ENCODE peak calls at places on chromosomes 13 and 19, in eight cellular contexts. J is Peyer's patch, W is fibroblast of lung, K is tibial nerve, Y is psoas muscle, Z is adrenal gland, H is AG04450, O is heart right ventricle. L is an unnamed sample.
A peak's percentile ranks its signal among the peaks of the same experiment; 100 is the strongest.

GRCh38 chr19:47776568-47776967 is 1.9 kb upstream of the SELENOW start:
- DNase-seq in J (no peak), W (no peak), K (no peak), Y (no peak), Z (no peak), H (no peak), O (no peak), L (peak; percentile 97)

GRCh38 chr13:28718538-28719226 is at the start of gene SLC46A3:
- DNase-seq in J (peak; percentile 96), W (peak; percentile 97), K (peak; percentile 95), Y (peak; percentile 100), Z (peak; percentile 99), H (peak; percentile 96), O (peak; percentile 100), L (peak; percentile 68)

GRCh38 chr19:30227661-30228112 is 144.5 kb upstream of the ZNF536 start:
- DNase-seq in J (no peak), W (peak; percentile 40), K (no peak), Y (peak; percentile 56), Z (peak; percentile 70), H (no peak), O (peak; percentile 67), L (no peak)

GRCh38 chr13:64305246-64305645 is 2889.6 kb upstream of the PCDH20 start:
- DNase-seq in J (no peak), W (peak; percentile 4), K (no peak), Y (no peak), Z (no peak), H (no peak), O (no peak), L (no peak)

GRCh38 chr19:32606289-32606688 is 25.3 kb downstream of the PDCD5 start:
- DNase-seq in J (no peak), W (no peak), K (no peak), Y (no peak), Z (no peak), H (no peak), O (no peak), L (no peak)

GRCh38 chr13:80787604-80788003 is 446.7 kb upstream of the SPRY2 start:
- DNase-seq in J (no peak), W (no peak), K (no peak), Y (no peak), Z (no peak), H (no peak), O (no peak), L (no peak)

GRCh38 chr13:73403362-73404150 is 344.8 kb downstream of the KLF5 start:
- DNase-seq in J (no peak), W (no peak), K (no peak), Y (no peak), Z (no peak), H (no peak), O (no peak), L (no peak)

GRCh38 chr19:20321139-20321656 is 154.2 kb downstream of the ZNF486 start:
- DNase-seq in J (no peak), W (no peak), K (no peak), Y (no peak), Z (no peak), H (no peak), O (no peak), L (no peak)

GRCh38 chr13:98839826-98840769 is 87.6 kb upstream of the SLC15A1 start:
- DNase-seq in J (no peak), W (peak; percentile 62), K (peak; percentile 33), Y (peak; percentile 44), Z (peak; percentile 81), H (no peak), O (peak; percentile 59), L (no peak)

GRCh38 chr19:35346193-35347052 is 1.3 kb upstream of the FFAR1 start:
- DNase-seq in J (peak; percentile 76), W (no peak), K (no peak), Y (no peak), Z (no peak), H (no peak), O (no peak), L (no peak)

GRCh38 chr19:51131780-51132680 is 7.3 kb downstream of the SIGLEC9 start:
- DNase-seq in J (peak; percentile 34), W (peak; percentile 60), K (no peak), Y (no peak), Z (peak; percentile 57), H (peak; percentile 42), O (peak; percentile 60), L (no peak)

GRCh38 chr19:13846533-13847032 is 30.4 kb upstream of the NANOS3 start:
- DNase-seq in J (peak; percentile 94), W (peak; percentile 89), K (peak; percentile 60), Y (peak; percentile 89), Z (peak; percentile 82), H (no peak), O (peak; percentile 87), L (no peak)

GRCh38 chr13:111629933-111630332 is 309.5 kb downstream of the TEX29 start:
- DNase-seq in J (no peak), W (no peak), K (no peak), Y (no peak), Z (no peak), H (no peak), O (no peak), L (no peak)

GRCh38 chr13:28100149-28101121 is at the start of gene FLT3:
- DNase-seq in J (peak; percentile 76), W (peak; percentile 7), K (no peak), Y (no peak), Z (peak; percentile 5), H (no peak), O (peak; percentile 18), L (no peak)

GRCh38 chr13:51978836-51979556 is 32.3 kb downstream of the ATP7B start:
- DNase-seq in J (no peak), W (peak; percentile 9), K (no peak), Y (no peak), Z (no peak), H (no peak), O (no peak), L (no peak)

GRCh38 chr13:51981355-51981754 is 29.9 kb downstream of the ATP7B start:
- DNase-seq in J (no peak), W (no peak), K (no peak), Y (no peak), Z (no peak), H (no peak), O (no peak), L (no peak)

GRCh38 chr13:51976890-51977289 is 34.4 kb downstream of the ATP7B start:
- DNase-seq in J (no peak), W (no peak), K (no peak), Y (no peak), Z (no peak), H (no peak), O (no peak), L (no peak)

GRCh38 chr13:51977606-51978005 is 33.6 kb downstream of the ATP7B start:
- DNase-seq in J (no peak), W (no peak), K (no peak), Y (no peak), Z (no peak), H (no peak), O (no peak), L (no peak)

GRCh38 chr13:51980918-51981317 is 30.3 kb downstream of the ATP7B start:
- DNase-seq in J (no peak), W (no peak), K (no peak), Y (no peak), Z (no peak), H (no peak), O (no peak), L (no peak)
- H3K27ac ChIP-seq in J (no peak overlapping the region), W (no peak overlapping the region), K (no peak overlapping the region), Y (no peak overlapping the region), Z (no peak overlapping the region), H (no peak overlapping the region), O (no peak overlapping the region), L (no peak overlapping the region)

GRCh38 chr13:20810808-20811207 is 37.0 kb upstream of the EEF1AKMT1 start:
- DNase-seq in J (no peak), W (no peak), K (no peak), Y (no peak), Z (no peak), H (no peak), O (no peak), L (no peak)

GRCh38 chr13:20808874-20809273 is 35.1 kb upstream of the EEF1AKMT1 start:
- DNase-seq in J (no peak), W (no peak), K (no peak), Y (no peak), Z (no peak), H (no peak), O (no peak), L (no peak)

GRCh38 chr13:20814224-20814910 is 40.6 kb upstream of the EEF1AKMT1 start:
- DNase-seq in J (peak; percentile 26), W (peak; percentile 96), K (peak; percentile 70), Y (peak; percentile 90), Z (peak; percentile 91), H (peak; percentile 91), O (peak; percentile 82), L (no peak)

GRCh38 chr13:20815469-20815868 is 41.7 kb upstream of the EEF1AKMT1 start:
- DNase-seq in J (no peak), W (no peak), K (no peak), Y (no peak), Z (no peak), H (no peak), O (no peak), L (no peak)

DNA sequence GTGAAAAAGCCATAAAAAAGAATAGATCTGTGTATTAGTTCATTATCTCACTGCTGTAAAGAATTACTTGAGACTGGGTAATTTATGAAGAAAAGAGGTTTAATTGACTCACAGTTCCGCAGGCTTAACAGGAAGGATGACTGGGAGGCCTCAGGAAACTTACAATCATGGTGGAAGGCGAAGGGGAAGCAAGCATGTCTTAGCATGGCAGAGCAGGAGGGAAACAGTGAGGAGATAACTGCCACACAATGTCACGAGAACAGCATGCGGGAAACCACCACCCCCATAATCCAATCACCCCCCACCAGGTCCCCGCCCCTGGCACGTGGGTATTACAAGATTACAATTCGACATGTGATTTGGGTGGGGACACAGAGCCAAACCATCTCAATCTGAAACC is 39.1 kb upstream of the EEF1AKMT1 start:
- DNase-seq in J (no peak), W (no peak), K (no peak), Y (no peak), Z (no peak), H (no peak), O (no peak), L (no peak)
- H3K27ac ChIP-seq in J (no peak overlapping the region), W (no peak overlapping the region), K (no peak overlapping the region), Y (peak overlapping the region; percentile 89), Z (no peak overlapping the region), H (no peak overlapping the region), O (peak overlapping the region; percentile 75), L (no peak overlapping the region)

DNA sequence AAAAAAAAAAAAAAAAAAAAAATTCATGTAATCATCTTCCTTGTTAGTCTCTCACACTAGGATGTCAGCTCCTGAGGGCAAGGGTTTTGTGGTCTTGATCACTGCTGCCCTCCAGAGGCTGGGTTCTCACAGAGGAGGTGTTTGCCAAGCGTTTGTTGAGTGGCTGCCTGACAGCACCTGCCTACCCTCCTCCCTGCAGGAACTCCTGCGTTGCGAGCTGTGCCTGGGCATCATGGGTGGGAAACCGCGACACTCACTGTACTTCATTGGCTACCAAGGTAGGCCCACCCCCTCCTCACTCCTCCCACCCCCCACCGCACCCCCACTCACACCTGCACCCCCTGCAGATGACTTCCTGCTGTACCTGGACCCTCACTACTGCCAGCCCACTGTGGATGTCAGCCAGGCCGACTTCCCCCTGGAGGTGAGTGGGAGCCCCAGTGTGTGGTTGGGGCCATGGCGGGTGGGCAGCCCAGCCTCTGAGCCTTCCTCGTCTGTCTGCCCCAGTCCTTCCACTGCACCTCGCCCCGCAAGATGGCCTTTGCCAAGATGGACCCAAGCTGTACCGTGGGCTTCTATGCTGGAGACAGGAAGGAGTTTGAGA is 8.1 kb downstream of the ATG4D start:
- DNase-seq in J (no peak), W (peak; percentile 22), K (no peak), Y (no peak), Z (no peak), H (no peak), O (no peak), L (no peak)
- H3K27ac ChIP-seq in J (peak overlapping the region; percentile 84), W (no peak overlapping the region), K (no peak overlapping the region), Y (no peak overlapping the region), Z (no peak overlapping the region), H (no peak overlapping the region), O (no peak overlapping the region), L (no peak overlapping the region)

GRCh38 chr19:33805840-33806433 is 9.3 kb downstream of the KCTD15 start:
- DNase-seq in J (no peak), W (no peak), K (no peak), Y (no peak), Z (no peak), H (no peak), O (no peak), L (no peak)
- H3K27ac ChIP-seq in J (peak overlapping the region; percentile 22), W (no peak overlapping the region), K (no peak overlapping the region), Y (no peak overlapping the region), Z (no peak overlapping the region), H (no peak overlapping the region), O (no peak overlapping the region), L (no peak overlapping the region)